ENCODE peak calls at places on chromosomes 5 and 9, in ten cellular contexts. K is transverse colon; P is CD8-positive, alpha-beta memory T cell; F is posterior cingulate gyrus; R is pons; G is head of caudate nucleus; A is globus pallidus; L is activated CD4-positive, alpha-beta memory T cell treated with anti-CD3 and anti-CD28 coated beads, Interleukin-2, amount 10 ng/mL, durations not matched to agents 7 days and 5 days; X is activated T-cell treated with anti-CD3 and anti-CD28 coated beads for 1 hour; O is lung. W is an unnamed sample.

GRCh38 chr5:136212252-136212721 is 19.3 kb upstream of the SMIM32 start:
- DNase-seq in K (peak; percentile 67), P (peak; percentile 37), F (no peak), R (peak; percentile 58), G (peak; percentile 61), A (peak; percentile 40), L (peak; percentile 50), X (peak; percentile 18), O (peak; percentile 45), W (peak; percentile 64)

GRCh38 chr5:144469106-144469505 is 298.4 kb downstream of the KCTD16 start:
- DNase-seq in K (no peak), P (no peak), F (no peak), R (no peak), G (no peak), A (no peak), L (no peak), X (no peak), O (no peak), W (no peak)

GRCh38 chr5:112217847-112218579 is 201.1 kb downstream of the EPB41L4A start:
- DNase-seq in K (no peak), P (no peak), F (no peak), R (no peak), G (no peak), A (no peak), L (no peak), X (no peak), O (no peak), W (no peak)

GRCh38 chr5:80082731-80083114 is 47.6 kb downstream of the THBS4 start:
- DNase-seq in K (peak; percentile 45), P (peak; percentile 6), F (peak; percentile 63), R (peak; percentile 74), G (peak; percentile 74), A (peak; percentile 79), L (peak; percentile 66), X (peak; percentile 18), O (peak; percentile 71), W (peak; percentile 72)

GRCh38 chr9:98314381-98315066 is 59.1 kb upstream of the TBC1D2 start:
- DNase-seq in K (no peak), P (no peak), F (no peak), R (no peak), G (no peak), A (no peak), L (no peak), X (no peak), O (peak; percentile 62), W (no peak)

GRCh38 chr5:99105216-99105615 is 176.4 kb upstream of the CHD1 start:
- DNase-seq in K (no peak), P (no peak), F (no peak), R (peak; percentile 20), G (no peak), A (peak; percentile 10), L (no peak), X (no peak), O (no peak), W (peak; percentile 8)

GRCh38 chr5:43652537-43653302 is 49.7 kb downstream of the NNT start:
- DNase-seq in K (no peak), P (no peak), F (no peak), R (no peak), G (no peak), A (no peak), L (no peak), X (no peak), O (no peak), W (no peak)

GRCh38 chr5:167982-168660 is 23.2 kb upstream of the LRRC14B start:
- DNase-seq in K (no peak), P (no peak), F (no peak), R (no peak), G (peak; percentile 12), A (no peak), L (no peak), X (no peak), O (no peak), W (no peak)

GRCh38 chr9:7967851-7968250 is 168.3 kb upstream of the DMAC1 start:
- DNase-seq in K (peak; percentile 13), P (no peak), F (no peak), R (no peak), G (no peak), A (no peak), L (no peak), X (no peak), O (no peak), W (no peak)

GRCh38 chr9:131813116-131813515 is 73.2 kb upstream of the RAPGEF1 start:
- DNase-seq in K (no peak), P (no peak), F (no peak), R (no peak), G (no peak), A (no peak), L (no peak), X (no peak), O (no peak), W (no peak)

GRCh38 chr5:1184163-1184470 is 17.3 kb upstream of the SLC6A19 start:
- DNase-seq in K (no peak), P (no peak), F (peak; percentile 8), R (no peak), G (no peak), A (no peak), L (no peak), X (no peak), O (no peak), W (no peak)

GRCh38 chr9:133375116-133375723 is 640 bp downstream of the SURF4 start:
- DNase-seq in K (peak; percentile 57), P (no peak), F (no peak), R (no peak), G (no peak), A (no peak), L (peak; percentile 43), X (no peak), O (peak; percentile 39), W (no peak)

GRCh38 chr5:121273818-121274433 is 577.8 kb upstream of the FTMT start:
- DNase-seq in K (no peak), P (no peak), F (no peak), R (no peak), G (no peak), A (no peak), L (no peak), X (no peak), O (no peak), W (no peak)